ENCODE peak calls at places on chromosomes 5 and 9, in eight cellular contexts. One of them, this sample, is unnamed.

GRCh38 chr5:142474426-142474825 is 149.6 kb upstream of the SPRY4 start:
- DNase-seq in astrocyte: no peak
- DNase-seq in naive thymus-derived CD4-positive, alpha-beta T cell: no peak
- DNase-seq in activated CD4-positive, alpha-beta T cell treated with anti-CD3 and anti-CD28 coated beads for 24 hours: no peak
- DNase-seq in NCI-H526 treated with DMSO at 0.1 percent for 48 hours: no peak
- DNase-seq in stimulated activated CD8-positive, alpha-beta memory T cell treated with anti-CD3 and anti-CD28 coated beads, Interleukin-2, amount 100 ng/mL, for 1 hour: no peak
- DNase-seq in HS-5: no peak
- DNase-seq in stimulated activated CD4-positive, alpha-beta T cell treated with anti-CD3 and anti-CD28 coated beads, Interleukin-15, amount 100 ng/mL, for 1 hour: no peak
- DNase-seq in this sample: no peak

GRCh38 chr5:14779975-14780374 is 91.6 kb downstream of the ANKH start:
- DNase-seq in NCI-H526 treated with DMSO at 0.1 percent for 48 hours: no peak
- DNase-seq in astrocyte: no peak
- DNase-seq in stimulated activated CD4-positive, alpha-beta T cell treated with anti-CD3 and anti-CD28 coated beads, Interleukin-15, amount 100 ng/mL, for 1 hour: no peak
- DNase-seq in activated CD4-positive, alpha-beta T cell treated with anti-CD3 and anti-CD28 coated beads for 24 hours: no peak
- DNase-seq in stimulated activated CD8-positive, alpha-beta memory T cell treated with anti-CD3 and anti-CD28 coated beads, Interleukin-2, amount 100 ng/mL, for 1 hour: no peak
- DNase-seq in naive thymus-derived CD4-positive, alpha-beta T cell: no peak
- DNase-seq in HS-5: no peak
- DNase-seq in this sample: no peak

GRCh38 chr5:167769846-167770420 is 521.5 kb upstream of the WWC1 start:
- DNase-seq in stimulated activated CD8-positive, alpha-beta memory T cell treated with anti-CD3 and anti-CD28 coated beads, Interleukin-2, amount 100 ng/mL, for 1 hour: no peak
- DNase-seq in stimulated activated CD4-positive, alpha-beta T cell treated with anti-CD3 and anti-CD28 coated beads, Interleukin-15, amount 100 ng/mL, for 1 hour: no peak
- DNase-seq in NCI-H526 treated with DMSO at 0.1 percent for 48 hours: no peak
- DNase-seq in activated CD4-positive, alpha-beta T cell treated with anti-CD3 and anti-CD28 coated beads for 24 hours: no peak
- DNase-seq in HS-5: no peak
- DNase-seq in naive thymus-derived CD4-positive, alpha-beta T cell: no peak
- DNase-seq in astrocyte: no peak
- DNase-seq in this sample: no peak

GRCh38 chr5:174750720-174751119 is 26.3 kb downstream of the MSX2 start:
- DNase-seq in astrocyte: peak
- DNase-seq in HS-5: no peak
- DNase-seq in naive thymus-derived CD4-positive, alpha-beta T cell: no peak
- DNase-seq in activated CD4-positive, alpha-beta T cell treated with anti-CD3 and anti-CD28 coated beads for 24 hours: no peak
- DNase-seq in stimulated activated CD8-positive, alpha-beta memory T cell treated with anti-CD3 and anti-CD28 coated beads, Interleukin-2, amount 100 ng/mL, for 1 hour: no peak
- DNase-seq in stimulated activated CD4-positive, alpha-beta T cell treated with anti-CD3 and anti-CD28 coated beads, Interleukin-15, amount 100 ng/mL, for 1 hour: no peak
- DNase-seq in NCI-H526 treated with DMSO at 0.1 percent for 48 hours: no peak
- DNase-seq in this sample: peak

GRCh38 chr5:55226934-55227737 is at the start of gene MCIDAS:
- DNase-seq in HS-5: peak
- DNase-seq in NCI-H526 treated with DMSO at 0.1 percent for 48 hours: no peak
- DNase-seq in astrocyte: no peak
- DNase-seq in naive thymus-derived CD4-positive, alpha-beta T cell: no peak
- DNase-seq in stimulated activated CD8-positive, alpha-beta memory T cell treated with anti-CD3 and anti-CD28 coated beads, Interleukin-2, amount 100 ng/mL, for 1 hour: no peak
- DNase-seq in stimulated activated CD4-positive, alpha-beta T cell treated with anti-CD3 and anti-CD28 coated beads, Interleukin-15, amount 100 ng/mL, for 1 hour: no peak
- DNase-seq in activated CD4-positive, alpha-beta T cell treated with anti-CD3 and anti-CD28 coated beads for 24 hours: peak
- DNase-seq in this sample: peak

GRCh38 chr5:137570070-137570469 is 70.9 kb upstream of the SPOCK1 start:
- DNase-seq in NCI-H526 treated with DMSO at 0.1 percent for 48 hours: no peak
- DNase-seq in HS-5: no peak
- DNase-seq in astrocyte: no peak
- DNase-seq in stimulated activated CD8-positive, alpha-beta memory T cell treated with anti-CD3 and anti-CD28 coated beads, Interleukin-2, amount 100 ng/mL, for 1 hour: no peak
- DNase-seq in stimulated activated CD4-positive, alpha-beta T cell treated with anti-CD3 and anti-CD28 coated beads, Interleukin-15, amount 100 ng/mL, for 1 hour: no peak
- DNase-seq in activated CD4-positive, alpha-beta T cell treated with anti-CD3 and anti-CD28 coated beads for 24 hours: no peak
- DNase-seq in naive thymus-derived CD4-positive, alpha-beta T cell: no peak
- DNase-seq in this sample: no peak

GRCh38 chr5:126446498-126447224 is 23.5 kb downstream of the GRAMD2B start:
- DNase-seq in stimulated activated CD8-positive, alpha-beta memory T cell treated with anti-CD3 and anti-CD28 coated beads, Interleukin-2, amount 100 ng/mL, for 1 hour: no peak
- DNase-seq in NCI-H526 treated with DMSO at 0.1 percent for 48 hours: no peak
- DNase-seq in naive thymus-derived CD4-positive, alpha-beta T cell: peak
- DNase-seq in HS-5: peak
- DNase-seq in astrocyte: peak
- DNase-seq in activated CD4-positive, alpha-beta T cell treated with anti-CD3 and anti-CD28 coated beads for 24 hours: peak
- DNase-seq in stimulated activated CD4-positive, alpha-beta T cell treated with anti-CD3 and anti-CD28 coated beads, Interleukin-15, amount 100 ng/mL, for 1 hour: no peak
- DNase-seq in this sample: peak

GRCh38 chr5:69206528-69207190 is 17.3 kb downstream of the CENPH start:
- DNase-seq in activated CD4-positive, alpha-beta T cell treated with anti-CD3 and anti-CD28 coated beads for 24 hours: no peak
- DNase-seq in HS-5: peak
- DNase-seq in stimulated activated CD8-positive, alpha-beta memory T cell treated with anti-CD3 and anti-CD28 coated beads, Interleukin-2, amount 100 ng/mL, for 1 hour: no peak
- DNase-seq in astrocyte: no peak
- DNase-seq in naive thymus-derived CD4-positive, alpha-beta T cell: no peak
- DNase-seq in stimulated activated CD4-positive, alpha-beta T cell treated with anti-CD3 and anti-CD28 coated beads, Interleukin-15, amount 100 ng/mL, for 1 hour: no peak
- DNase-seq in NCI-H526 treated with DMSO at 0.1 percent for 48 hours: no peak
- DNase-seq in this sample: peak

GRCh38 chr5:117041926-117042595 is 467.4 kb upstream of the SEMA6A start:
- DNase-seq in stimulated activated CD8-positive, alpha-beta memory T cell treated with anti-CD3 and anti-CD28 coated beads, Interleukin-2, amount 100 ng/mL, for 1 hour: no peak
- DNase-seq in naive thymus-derived CD4-positive, alpha-beta T cell: no peak
- DNase-seq in stimulated activated CD4-positive, alpha-beta T cell treated with anti-CD3 and anti-CD28 coated beads, Interleukin-15, amount 100 ng/mL, for 1 hour: no peak
- DNase-seq in HS-5: no peak
- DNase-seq in astrocyte: no peak
- DNase-seq in NCI-H526 treated with DMSO at 0.1 percent for 48 hours: no peak
- DNase-seq in activated CD4-positive, alpha-beta T cell treated with anti-CD3 and anti-CD28 coated beads for 24 hours: no peak
- DNase-seq in this sample: no peak

GRCh38 chr5:959581-960531 is 48.7 kb upstream of the NKD2 start:
- DNase-seq in astrocyte: no peak
- DNase-seq in stimulated activated CD4-positive, alpha-beta T cell treated with anti-CD3 and anti-CD28 coated beads, Interleukin-15, amount 100 ng/mL, for 1 hour: no peak
- DNase-seq in HS-5: no peak
- DNase-seq in NCI-H526 treated with DMSO at 0.1 percent for 48 hours: no peak
- DNase-seq in stimulated activated CD8-positive, alpha-beta memory T cell treated with anti-CD3 and anti-CD28 coated beads, Interleukin-2, amount 100 ng/mL, for 1 hour: no peak
- DNase-seq in activated CD4-positive, alpha-beta T cell treated with anti-CD3 and anti-CD28 coated beads for 24 hours: no peak
- DNase-seq in naive thymus-derived CD4-positive, alpha-beta T cell: no peak
- DNase-seq in this sample: no peak

GRCh38 chr9:69758001-69758730 is 1.6 kb downstream of the PTAR1 start:
- DNase-seq in naive thymus-derived CD4-positive, alpha-beta T cell: no peak
- DNase-seq in activated CD4-positive, alpha-beta T cell treated with anti-CD3 and anti-CD28 coated beads for 24 hours: no peak
- DNase-seq in astrocyte: peak
- DNase-seq in stimulated activated CD4-positive, alpha-beta T cell treated with anti-CD3 and anti-CD28 coated beads, Interleukin-15, amount 100 ng/mL, for 1 hour: no peak
- DNase-seq in HS-5: no peak
- DNase-seq in stimulated activated CD8-positive, alpha-beta memory T cell treated with anti-CD3 and anti-CD28 coated beads, Interleukin-2, amount 100 ng/mL, for 1 hour: no peak
- DNase-seq in NCI-H526 treated with DMSO at 0.1 percent for 48 hours: no peak
- DNase-seq in this sample: peak

GRCh38 chr5:180467576-180467975 is 26.6 kb upstream of the CNOT6 start:
- DNase-seq in HS-5: no peak
- DNase-seq in astrocyte: no peak
- DNase-seq in naive thymus-derived CD4-positive, alpha-beta T cell: no peak
- DNase-seq in activated CD4-positive, alpha-beta T cell treated with anti-CD3 and anti-CD28 coated beads for 24 hours: no peak
- DNase-seq in NCI-H526 treated with DMSO at 0.1 percent for 48 hours: no peak
- DNase-seq in stimulated activated CD4-positive, alpha-beta T cell treated with anti-CD3 and anti-CD28 coated beads, Interleukin-15, amount 100 ng/mL, for 1 hour: no peak
- DNase-seq in stimulated activated CD8-positive, alpha-beta memory T cell treated with anti-CD3 and anti-CD28 coated beads, Interleukin-2, amount 100 ng/mL, for 1 hour: no peak
- DNase-seq in this sample: no peak

GRCh38 chr5:65762234-65762633 is 40.2 kb downstream of the NLN start:
- DNase-seq in activated CD4-positive, alpha-beta T cell treated with anti-CD3 and anti-CD28 coated beads for 24 hours: no peak
- DNase-seq in stimulated activated CD4-positive, alpha-beta T cell treated with anti-CD3 and anti-CD28 coated beads, Interleukin-15, amount 100 ng/mL, for 1 hour: no peak
- DNase-seq in astrocyte: no peak
- DNase-seq in HS-5: no peak
- DNase-seq in naive thymus-derived CD4-positive, alpha-beta T cell: no peak
- DNase-seq in stimulated activated CD8-positive, alpha-beta memory T cell treated with anti-CD3 and anti-CD28 coated beads, Interleukin-2, amount 100 ng/mL, for 1 hour: no peak
- DNase-seq in NCI-H526 treated with DMSO at 0.1 percent for 48 hours: no peak
- DNase-seq in this sample: no peak

GRCh38 chr5:3911111-3911510 is 315.5 kb downstream of the IRX1 start:
- DNase-seq in NCI-H526 treated with DMSO at 0.1 percent for 48 hours: no peak
- DNase-seq in activated CD4-positive, alpha-beta T cell treated with anti-CD3 and anti-CD28 coated beads for 24 hours: no peak
- DNase-seq in naive thymus-derived CD4-positive, alpha-beta T cell: no peak
- DNase-seq in HS-5: no peak
- DNase-seq in stimulated activated CD4-positive, alpha-beta T cell treated with anti-CD3 and anti-CD28 coated beads, Interleukin-15, amount 100 ng/mL, for 1 hour: no peak
- DNase-seq in astrocyte: no peak
- DNase-seq in stimulated activated CD8-positive, alpha-beta memory T cell treated with anti-CD3 and anti-CD28 coated beads, Interleukin-2, amount 100 ng/mL, for 1 hour: no peak
- DNase-seq in this sample: no peak

GRCh38 chr9:91047529-91047928 is 245.9 kb downstream of the SYK start:
- DNase-seq in activated CD4-positive, alpha-beta T cell treated with anti-CD3 and anti-CD28 coated beads for 24 hours: peak
- DNase-seq in naive thymus-derived CD4-positive, alpha-beta T cell: peak
- DNase-seq in stimulated activated CD4-positive, alpha-beta T cell treated with anti-CD3 and anti-CD28 coated beads, Interleukin-15, amount 100 ng/mL, for 1 hour: no peak
- DNase-seq in stimulated activated CD8-positive, alpha-beta memory T cell treated with anti-CD3 and anti-CD28 coated beads, Interleukin-2, amount 100 ng/mL, for 1 hour: no peak
- DNase-seq in HS-5: no peak
- DNase-seq in astrocyte: peak
- DNase-seq in NCI-H526 treated with DMSO at 0.1 percent for 48 hours: no peak
- DNase-seq in this sample: no peak

GRCh38 chr5:57450991-57451876 is 31.4 kb downstream of the ACTBL2 start:
- DNase-seq in astrocyte: peak
- DNase-seq in stimulated activated CD4-positive, alpha-beta T cell treated with anti-CD3 and anti-CD28 coated beads, Interleukin-15, amount 100 ng/mL, for 1 hour: no peak
- DNase-seq in activated CD4-positive, alpha-beta T cell treated with anti-CD3 and anti-CD28 coated beads for 24 hours: no peak
- DNase-seq in HS-5: no peak
- DNase-seq in naive thymus-derived CD4-positive, alpha-beta T cell: peak
- DNase-seq in stimulated activated CD8-positive, alpha-beta memory T cell treated with anti-CD3 and anti-CD28 coated beads, Interleukin-2, amount 100 ng/mL, for 1 hour: no peak
- DNase-seq in NCI-H526 treated with DMSO at 0.1 percent for 48 hours: no peak
- DNase-seq in this sample: peak

GRCh38 chr5:111461934-111462333 is 50.4 kb downstream of the STARD4 start:
- DNase-seq in astrocyte: no peak
- DNase-seq in naive thymus-derived CD4-positive, alpha-beta T cell: no peak
- DNase-seq in HS-5: no peak
- DNase-seq in stimulated activated CD8-positive, alpha-beta memory T cell treated with anti-CD3 and anti-CD28 coated beads, Interleukin-2, amount 100 ng/mL, for 1 hour: no peak
- DNase-seq in NCI-H526 treated with DMSO at 0.1 percent for 48 hours: no peak
- DNase-seq in stimulated activated CD4-positive, alpha-beta T cell treated with anti-CD3 and anti-CD28 coated beads, Interleukin-15, amount 100 ng/mL, for 1 hour: no peak
- DNase-seq in activated CD4-positive, alpha-beta T cell treated with anti-CD3 and anti-CD28 coated beads for 24 hours: no peak
- DNase-seq in this sample: no peak

GRCh38 chr5:23105021-23105420 is 251.9 kb upstream of the CDH12 start:
- DNase-seq in activated CD4-positive, alpha-beta T cell treated with anti-CD3 and anti-CD28 coated beads for 24 hours: no peak
- DNase-seq in naive thymus-derived CD4-positive, alpha-beta T cell: no peak
- DNase-seq in stimulated activated CD4-positive, alpha-beta T cell treated with anti-CD3 and anti-CD28 coated beads, Interleukin-15, amount 100 ng/mL, for 1 hour: no peak
- DNase-seq in stimulated activated CD8-positive, alpha-beta memory T cell treated with anti-CD3 and anti-CD28 coated beads, Interleukin-2, amount 100 ng/mL, for 1 hour: no peak
- DNase-seq in NCI-H526 treated with DMSO at 0.1 percent for 48 hours: no peak
- DNase-seq in astrocyte: no peak
- DNase-seq in HS-5: no peak
- DNase-seq in this sample: no peak

GRCh38 chr9:130237071-130237470 is 28.5 kb upstream of the HMCN2 start:
- DNase-seq in HS-5: no peak
- DNase-seq in astrocyte: no peak
- DNase-seq in stimulated activated CD8-positive, alpha-beta memory T cell treated with anti-CD3 and anti-CD28 coated beads, Interleukin-2, amount 100 ng/mL, for 1 hour: no peak
- DNase-seq in activated CD4-positive, alpha-beta T cell treated with anti-CD3 and anti-CD28 coated beads for 24 hours: no peak
- DNase-seq in stimulated activated CD4-positive, alpha-beta T cell treated with anti-CD3 and anti-CD28 coated beads, Interleukin-15, amount 100 ng/mL, for 1 hour: no peak
- DNase-seq in naive thymus-derived CD4-positive, alpha-beta T cell: no peak
- DNase-seq in NCI-H526 treated with DMSO at 0.1 percent for 48 hours: no peak
- DNase-seq in this sample: no peak

GRCh38 chr5:158013939-158014338 is 155.0 kb upstream of the CLINT1 start:
- DNase-seq in naive thymus-derived CD4-positive, alpha-beta T cell: no peak
- DNase-seq in stimulated activated CD8-positive, alpha-beta memory T cell treated with anti-CD3 and anti-CD28 coated beads, Interleukin-2, amount 100 ng/mL, for 1 hour: no peak
- DNase-seq in HS-5: no peak
- DNase-seq in stimulated activated CD4-positive, alpha-beta T cell treated with anti-CD3 and anti-CD28 coated beads, Interleukin-15, amount 100 ng/mL, for 1 hour: no peak
- DNase-seq in NCI-H526 treated with DMSO at 0.1 percent for 48 hours: peak
- DNase-seq in astrocyte: peak
- DNase-seq in activated CD4-positive, alpha-beta T cell treated with anti-CD3 and anti-CD28 coated beads for 24 hours: no peak
- DNase-seq in this sample: peak

GRCh38 chr9:71146511-71146910 is 25.1 kb upstream of the TRPM3 start:
- DNase-seq in HS-5: no peak
- DNase-seq in stimulated activated CD4-positive, alpha-beta T cell treated with anti-CD3 and anti-CD28 coated beads, Interleukin-15, amount 100 ng/mL, for 1 hour: no peak
- DNase-seq in NCI-H526 treated with DMSO at 0.1 percent for 48 hours: no peak
- DNase-seq in activated CD4-positive, alpha-beta T cell treated with anti-CD3 and anti-CD28 coated beads for 24 hours: no peak
- DNase-seq in stimulated activated CD8-positive, alpha-beta memory T cell treated with anti-CD3 and anti-CD28 coated beads, Interleukin-2, amount 100 ng/mL, for 1 hour: no peak
- DNase-seq in astrocyte: no peak
- DNase-seq in naive thymus-derived CD4-positive, alpha-beta T cell: no peak
- DNase-seq in this sample: no peak

GRCh38 chr9:137299938-137300337 is 2.1 kb downstream of the NRARP start:
- DNase-seq in astrocyte: no peak
- DNase-seq in stimulated activated CD8-positive, alpha-beta memory T cell treated with anti-CD3 and anti-CD28 coated beads, Interleukin-2, amount 100 ng/mL, for 1 hour: no peak
- DNase-seq in activated CD4-positive, alpha-beta T cell treated with anti-CD3 and anti-CD28 coated beads for 24 hours: no peak
- DNase-seq in naive thymus-derived CD4-positive, alpha-beta T cell: no peak
- DNase-seq in NCI-H526 treated with DMSO at 0.1 percent for 48 hours: no peak
- DNase-seq in stimulated activated CD4-positive, alpha-beta T cell treated with anti-CD3 and anti-CD28 coated beads, Interleukin-15, amount 100 ng/mL, for 1 hour: no peak
- DNase-seq in HS-5: no peak
- DNase-seq in this sample: no peak

GRCh38 chr5:75034137-75034739 is 18.1 kb downstream of the GCNT4 start:
- DNase-seq in NCI-H526 treated with DMSO at 0.1 percent for 48 hours: no peak
- DNase-seq in stimulated activated CD8-positive, alpha-beta memory T cell treated with anti-CD3 and anti-CD28 coated beads, Interleukin-2, amount 100 ng/mL, for 1 hour: no peak
- DNase-seq in stimulated activated CD4-positive, alpha-beta T cell treated with anti-CD3 and anti-CD28 coated beads, Interleukin-15, amount 100 ng/mL, for 1 hour: no peak
- DNase-seq in activated CD4-positive, alpha-beta T cell treated with anti-CD3 and anti-CD28 coated beads for 24 hours: no peak
- DNase-seq in HS-5: no peak
- DNase-seq in naive thymus-derived CD4-positive, alpha-beta T cell: peak
- DNase-seq in astrocyte: no peak
- DNase-seq in this sample: no peak

GRCh38 chr9:3520564-3520963 is 5.2 kb downstream of the RFX3 start:
- DNase-seq in HS-5: no peak
- DNase-seq in astrocyte: no peak
- DNase-seq in stimulated activated CD8-positive, alpha-beta memory T cell treated with anti-CD3 and anti-CD28 coated beads, Interleukin-2, amount 100 ng/mL, for 1 hour: no peak
- DNase-seq in NCI-H526 treated with DMSO at 0.1 percent for 48 hours: no peak
- DNase-seq in activated CD4-positive, alpha-beta T cell treated with anti-CD3 and anti-CD28 coated beads for 24 hours: no peak
- DNase-seq in naive thymus-derived CD4-positive, alpha-beta T cell: no peak
- DNase-seq in stimulated activated CD4-positive, alpha-beta T cell treated with anti-CD3 and anti-CD28 coated beads, Interleukin-15, amount 100 ng/mL, for 1 hour: no peak
- DNase-seq in this sample: no peak

GRCh38 chr5:89117131-89117644 is 234.2 kb upstream of the MEF2C start:
- DNase-seq in stimulated activated CD4-positive, alpha-beta T cell treated with anti-CD3 and anti-CD28 coated beads, Interleukin-15, amount 100 ng/mL, for 1 hour: no peak
- DNase-seq in naive thymus-derived CD4-positive, alpha-beta T cell: no peak
- DNase-seq in astrocyte: peak
- DNase-seq in activated CD4-positive, alpha-beta T cell treated with anti-CD3 and anti-CD28 coated beads for 24 hours: no peak
- DNase-seq in HS-5: no peak
- DNase-seq in stimulated activated CD8-positive, alpha-beta memory T cell treated with anti-CD3 and anti-CD28 coated beads, Interleukin-2, amount 100 ng/mL, for 1 hour: no peak
- DNase-seq in NCI-H526 treated with DMSO at 0.1 percent for 48 hours: no peak
- DNase-seq in this sample: no peak

GRCh38 chr5:122982376-122982775 is 54.1 kb downstream of the PPIC start:
- DNase-seq in stimulated activated CD4-positive, alpha-beta T cell treated with anti-CD3 and anti-CD28 coated beads, Interleukin-15, amount 100 ng/mL, for 1 hour: no peak
- DNase-seq in activated CD4-positive, alpha-beta T cell treated with anti-CD3 and anti-CD28 coated beads for 24 hours: no peak
- DNase-seq in astrocyte: no peak
- DNase-seq in NCI-H526 treated with DMSO at 0.1 percent for 48 hours: no peak
- DNase-seq in HS-5: no peak
- DNase-seq in stimulated activated CD8-positive, alpha-beta memory T cell treated with anti-CD3 and anti-CD28 coated beads, Interleukin-2, amount 100 ng/mL, for 1 hour: no peak
- DNase-seq in naive thymus-derived CD4-positive, alpha-beta T cell: no peak
- DNase-seq in this sample: no peak

GRCh38 chr5:176778921-176779465 is 31.4 kb upstream of the UNC5A start:
- DNase-seq in naive thymus-derived CD4-positive, alpha-beta T cell: no peak
- DNase-seq in astrocyte: no peak
- DNase-seq in stimulated activated CD4-positive, alpha-beta T cell treated with anti-CD3 and anti-CD28 coated beads, Interleukin-15, amount 100 ng/mL, for 1 hour: no peak
- DNase-seq in HS-5: no peak
- DNase-seq in NCI-H526 treated with DMSO at 0.1 percent for 48 hours: no peak
- DNase-seq in stimulated activated CD8-positive, alpha-beta memory T cell treated with anti-CD3 and anti-CD28 coated beads, Interleukin-2, amount 100 ng/mL, for 1 hour: no peak
- DNase-seq in activated CD4-positive, alpha-beta T cell treated with anti-CD3 and anti-CD28 coated beads for 24 hours: no peak
- DNase-seq in this sample: no peak

GRCh38 chr9:119707228-119707627 is 338.0 kb upstream of the BRINP1 start:
- DNase-seq in stimulated activated CD8-positive, alpha-beta memory T cell treated with anti-CD3 and anti-CD28 coated beads, Interleukin-2, amount 100 ng/mL, for 1 hour: no peak
- DNase-seq in stimulated activated CD4-positive, alpha-beta T cell treated with anti-CD3 and anti-CD28 coated beads, Interleukin-15, amount 100 ng/mL, for 1 hour: no peak
- DNase-seq in naive thymus-derived CD4-positive, alpha-beta T cell: no peak
- DNase-seq in HS-5: no peak
- DNase-seq in activated CD4-positive, alpha-beta T cell treated with anti-CD3 and anti-CD28 coated beads for 24 hours: no peak
- DNase-seq in astrocyte: no peak
- DNase-seq in NCI-H526 treated with DMSO at 0.1 percent for 48 hours: no peak
- DNase-seq in this sample: no peak

GRCh38 chr5:33238826-33239670 is 201.7 kb upstream of the TARS1 start:
- DNase-seq in HS-5: no peak
- DNase-seq in NCI-H526 treated with DMSO at 0.1 percent for 48 hours: no peak
- DNase-seq in stimulated activated CD8-positive, alpha-beta memory T cell treated with anti-CD3 and anti-CD28 coated beads, Interleukin-2, amount 100 ng/mL, for 1 hour: no peak
- DNase-seq in astrocyte: no peak
- DNase-seq in activated CD4-positive, alpha-beta T cell treated with anti-CD3 and anti-CD28 coated beads for 24 hours: no peak
- DNase-seq in stimulated activated CD4-positive, alpha-beta T cell treated with anti-CD3 and anti-CD28 coated beads, Interleukin-15, amount 100 ng/mL, for 1 hour: no peak
- DNase-seq in naive thymus-derived CD4-positive, alpha-beta T cell: no peak
- DNase-seq in this sample: no peak

GRCh38 chr9:114776683-114777399 is 29.0 kb downstream of the TNFSF15 start:
- DNase-seq in activated CD4-positive, alpha-beta T cell treated with anti-CD3 and anti-CD28 coated beads for 24 hours: no peak
- DNase-seq in astrocyte: no peak
- DNase-seq in NCI-H526 treated with DMSO at 0.1 percent for 48 hours: no peak
- DNase-seq in naive thymus-derived CD4-positive, alpha-beta T cell: no peak
- DNase-seq in stimulated activated CD8-positive, alpha-beta memory T cell treated with anti-CD3 and anti-CD28 coated beads, Interleukin-2, amount 100 ng/mL, for 1 hour: no peak
- DNase-seq in HS-5: no peak
- DNase-seq in stimulated activated CD4-positive, alpha-beta T cell treated with anti-CD3 and anti-CD28 coated beads, Interleukin-15, amount 100 ng/mL, for 1 hour: no peak
- DNase-seq in this sample: no peak